ENCODE peak calls at places on chromosomes 11 and 22, in nine cellular contexts. One of them, this sample, is unnamed.

GRCh38 chr11:45423036-45423435 is 136.9 kb upstream of the SYT13 start:
- DNase-seq in HCT116: no peak
- DNase-seq in ovary: no peak
- DNase-seq in lower leg skin: no peak
- DNase-seq in suprapubic skin: no peak
- DNase-seq in H54: no peak
- DNase-seq in adrenal gland: peak
- DNase-seq in gastrocnemius medialis: no peak
- DNase-seq in tibial nerve: no peak
- DNase-seq in this sample: no peak

GRCh38 chr11:64297722-64298358 is 2.3 kb upstream of the CATSPERZ start:
- DNase-seq in HCT116: no peak
- DNase-seq in ovary: no peak
- DNase-seq in lower leg skin: no peak
- DNase-seq in suprapubic skin: no peak
- DNase-seq in H54: no peak
- DNase-seq in adrenal gland: no peak
- DNase-seq in gastrocnemius medialis: no peak
- DNase-seq in tibial nerve: no peak
- DNase-seq in this sample: no peak

GRCh38 chr11:102611291-102611690 is 13.8 kb downstream of the MMP20 start:
- DNase-seq in HCT116: no peak
- DNase-seq in ovary: no peak
- DNase-seq in lower leg skin: no peak
- DNase-seq in suprapubic skin: no peak
- DNase-seq in H54: no peak
- DNase-seq in adrenal gland: no peak
- DNase-seq in gastrocnemius medialis: no peak
- DNase-seq in tibial nerve: no peak
- DNase-seq in this sample: no peak

GRCh38 chr11:126134461-126135155 is 71.9 kb upstream of the CDON start:
- DNase-seq in HCT116: no peak
- DNase-seq in ovary: no peak
- DNase-seq in lower leg skin: no peak
- DNase-seq in suprapubic skin: no peak
- DNase-seq in H54: no peak
- DNase-seq in adrenal gland: no peak
- DNase-seq in gastrocnemius medialis: no peak
- DNase-seq in tibial nerve: no peak
- DNase-seq in this sample: no peak

GRCh38 chr11:121059605-121060004 is 35.7 kb downstream of the TBCEL start:
- DNase-seq in HCT116: no peak
- DNase-seq in ovary: no peak
- DNase-seq in lower leg skin: no peak
- DNase-seq in suprapubic skin: no peak
- DNase-seq in H54: no peak
- DNase-seq in adrenal gland: no peak
- DNase-seq in gastrocnemius medialis: no peak
- DNase-seq in tibial nerve: no peak
- DNase-seq in this sample: peak

GRCh38 chr11:46120361-46120710 is 918 bp downstream of the PHF21A start:
- DNase-seq in HCT116: no peak
- DNase-seq in ovary: peak
- DNase-seq in lower leg skin: no peak
- DNase-seq in suprapubic skin: peak
- DNase-seq in H54: no peak
- DNase-seq in adrenal gland: peak
- DNase-seq in gastrocnemius medialis: no peak
- DNase-seq in tibial nerve: no peak
- DNase-seq in this sample: peak

GRCh38 chr22:38777087-38777671 is 16.8 kb downstream of the DNAL4 start:
- DNase-seq in HCT116: no peak
- DNase-seq in ovary: no peak
- DNase-seq in lower leg skin: no peak
- DNase-seq in suprapubic skin: no peak
- DNase-seq in H54: no peak
- DNase-seq in adrenal gland: no peak
- DNase-seq in gastrocnemius medialis: peak
- DNase-seq in tibial nerve: no peak
- DNase-seq in this sample: no peak

GRCh38 chr11:103109818-103110388 is 677 bp downstream of the DYNC2H1 start:
- DNase-seq in HCT116: no peak
- DNase-seq in ovary: peak
- DNase-seq in lower leg skin: no peak
- DNase-seq in suprapubic skin: no peak
- DNase-seq in H54: no peak
- DNase-seq in adrenal gland: peak
- DNase-seq in gastrocnemius medialis: no peak
- DNase-seq in tibial nerve: no peak
- DNase-seq in this sample: peak

GRCh38 chr11:86722041-86722440 is 49.6 kb upstream of the ME3 start:
- DNase-seq in HCT116: no peak
- DNase-seq in ovary: no peak
- DNase-seq in lower leg skin: no peak
- DNase-seq in suprapubic skin: no peak
- DNase-seq in H54: no peak
- DNase-seq in adrenal gland: no peak
- DNase-seq in gastrocnemius medialis: no peak
- DNase-seq in tibial nerve: no peak
- DNase-seq in this sample: no peak

GRCh38 chr22:23820748-23821211 is 18.0 kb downstream of the DERL3 start:
- DNase-seq in HCT116: no peak
- DNase-seq in ovary: no peak
- DNase-seq in lower leg skin: no peak
- DNase-seq in suprapubic skin: no peak
- DNase-seq in H54: no peak
- DNase-seq in adrenal gland: no peak
- DNase-seq in gastrocnemius medialis: no peak
- DNase-seq in tibial nerve: no peak
- DNase-seq in this sample: no peak

GRCh38 chr11:100629671-100630070 is 57.4 kb upstream of the ARHGAP42 start:
- DNase-seq in HCT116: no peak
- DNase-seq in ovary: no peak
- DNase-seq in lower leg skin: no peak
- DNase-seq in suprapubic skin: no peak
- DNase-seq in H54: no peak
- DNase-seq in adrenal gland: no peak
- DNase-seq in gastrocnemius medialis: no peak
- DNase-seq in tibial nerve: no peak
- DNase-seq in this sample: no peak

GRCh38 chr11:69962152-69962551 is 116.0 kb upstream of the ANO1 start:
- DNase-seq in HCT116: peak
- DNase-seq in ovary: no peak
- DNase-seq in lower leg skin: no peak
- DNase-seq in suprapubic skin: no peak
- DNase-seq in H54: peak
- DNase-seq in adrenal gland: no peak
- DNase-seq in gastrocnemius medialis: no peak
- DNase-seq in tibial nerve: no peak
- DNase-seq in this sample: no peak

GRCh38 chr11:1387961-1388762 is 1.6 kb upstream of the BRSK2 start:
- DNase-seq in HCT116: no peak
- DNase-seq in ovary: no peak
- DNase-seq in lower leg skin: no peak
- DNase-seq in suprapubic skin: no peak
- DNase-seq in H54: no peak
- DNase-seq in adrenal gland: no peak
- DNase-seq in gastrocnemius medialis: no peak
- DNase-seq in tibial nerve: no peak
- DNase-seq in this sample: no peak

GRCh38 chr11:125114518-125114917 is 3.1 kb upstream of the TMEM218 start:
- DNase-seq in HCT116: peak
- DNase-seq in ovary: no peak
- DNase-seq in lower leg skin: no peak
- DNase-seq in suprapubic skin: no peak
- DNase-seq in H54: no peak
- DNase-seq in adrenal gland: no peak
- DNase-seq in gastrocnemius medialis: no peak
- DNase-seq in tibial nerve: no peak
- DNase-seq in this sample: peak

GRCh38 chr11:73445980-73446379 is 69.8 kb downstream of the RELT start:
- DNase-seq in HCT116: no peak
- DNase-seq in ovary: no peak
- DNase-seq in lower leg skin: no peak
- DNase-seq in suprapubic skin: no peak
- DNase-seq in H54: no peak
- DNase-seq in adrenal gland: no peak
- DNase-seq in gastrocnemius medialis: no peak
- DNase-seq in tibial nerve: no peak
- DNase-seq in this sample: no peak

GRCh38 chr11:103031834-103032233 is 60.1 kb downstream of the DCUN1D5 start:
- DNase-seq in HCT116: no peak
- DNase-seq in ovary: no peak
- DNase-seq in lower leg skin: no peak
- DNase-seq in suprapubic skin: no peak
- DNase-seq in H54: no peak
- DNase-seq in adrenal gland: no peak
- DNase-seq in gastrocnemius medialis: no peak
- DNase-seq in tibial nerve: no peak
- DNase-seq in this sample: no peak

GRCh38 chr11:76577199-76577920 is 93.2 kb downstream of the LRRC32 start:
- DNase-seq in HCT116: no peak
- DNase-seq in ovary: no peak
- DNase-seq in lower leg skin: no peak
- DNase-seq in suprapubic skin: no peak
- DNase-seq in H54: peak
- DNase-seq in adrenal gland: peak
- DNase-seq in gastrocnemius medialis: no peak
- DNase-seq in tibial nerve: no peak
- DNase-seq in this sample: no peak

GRCh38 chr11:94400839-94401772 is at the start of gene GPR83:
- DNase-seq in HCT116: no peak
- DNase-seq in ovary: no peak
- DNase-seq in lower leg skin: no peak
- DNase-seq in suprapubic skin: no peak
- DNase-seq in H54: no peak
- DNase-seq in adrenal gland: no peak
- DNase-seq in gastrocnemius medialis: no peak
- DNase-seq in tibial nerve: no peak
- DNase-seq in this sample: peak

GRCh38 chr11:57311109-57311936 is 13.4 kb downstream of the TNKS1BP1 start:
- DNase-seq in HCT116: peak
- DNase-seq in ovary: peak
- DNase-seq in lower leg skin: peak
- DNase-seq in suprapubic skin: peak
- DNase-seq in H54: peak
- DNase-seq in adrenal gland: peak
- DNase-seq in gastrocnemius medialis: peak
- DNase-seq in tibial nerve: peak
- DNase-seq in this sample: peak
- TF ChIP-seq POLR2A in HCT116: no peak
- TF ChIP-seq POLR2A in ovary: peak
- TF ChIP-seq POLR2A in lower leg skin: peak
- TF ChIP-seq POLR2A in suprapubic skin: peak
- TF ChIP-seq POLR2A in H54: peak
- TF ChIP-seq POLR2A in adrenal gland: peak
- TF ChIP-seq POLR2A in gastrocnemius medialis: peak
- TF ChIP-seq POLR2A in tibial nerve: no peak
- TF ChIP-seq POLR2A in this sample: no peak

DNA sequence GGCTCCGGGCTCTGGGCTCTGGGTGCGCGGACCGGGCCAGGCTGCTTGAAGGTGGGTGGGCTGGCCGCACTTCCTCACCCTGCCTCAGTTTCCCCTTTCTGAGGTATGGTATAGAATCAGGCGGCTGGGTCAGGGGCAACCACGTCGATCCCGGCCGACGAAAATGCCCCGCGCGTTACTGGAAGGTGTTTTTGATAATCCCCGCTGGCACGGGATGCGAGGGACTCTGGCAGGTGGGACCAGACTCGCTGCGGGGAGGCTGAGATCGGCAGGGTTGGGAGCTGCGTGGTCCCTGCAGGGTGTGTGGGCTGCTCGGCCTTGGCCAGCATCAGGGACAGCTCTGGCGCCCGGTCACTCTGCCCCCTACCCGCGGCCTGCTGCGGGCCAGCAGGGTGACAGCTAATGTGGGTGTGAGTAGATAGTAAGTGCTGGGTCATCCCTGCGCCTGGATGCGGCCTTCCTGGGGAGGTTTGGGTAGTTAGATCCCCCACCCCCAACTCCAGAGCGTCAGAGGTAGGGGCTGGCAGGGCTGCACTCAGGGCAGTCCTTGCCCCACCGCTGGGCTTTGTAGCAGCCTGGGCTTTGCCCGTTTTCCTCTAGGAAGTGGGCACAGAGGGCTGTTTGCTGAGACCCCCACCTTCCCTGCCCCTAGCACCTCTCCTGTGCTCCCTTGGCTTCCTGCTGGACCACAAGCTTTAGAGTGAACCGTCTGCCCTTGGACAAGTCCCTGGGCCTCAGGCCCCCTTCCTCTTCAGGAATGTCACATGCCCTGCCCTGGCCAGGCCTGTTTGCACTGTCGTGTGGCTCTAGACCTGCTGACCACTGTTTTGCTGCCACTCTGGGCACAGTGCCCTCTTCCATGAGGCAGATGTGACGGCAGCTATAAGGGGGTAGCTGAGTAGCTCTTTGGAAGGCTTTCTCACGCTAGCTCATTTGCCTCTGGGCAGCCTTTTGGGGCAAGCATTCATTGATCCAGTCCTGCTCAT is 579 bp downstream of the TANGO2 start:
- DNase-seq in HCT116: no peak
- DNase-seq in ovary: no peak
- DNase-seq in lower leg skin: no peak
- DNase-seq in suprapubic skin: no peak
- DNase-seq in H54: no peak
- DNase-seq in adrenal gland: peak
- DNase-seq in gastrocnemius medialis: peak
- DNase-seq in tibial nerve: peak
- DNase-seq in this sample: peak
- TF ChIP-seq POLR2A in HCT116: no peak
- TF ChIP-seq POLR2A in ovary: no peak
- TF ChIP-seq POLR2A in lower leg skin: no peak
- TF ChIP-seq POLR2A in suprapubic skin: no peak
- TF ChIP-seq POLR2A in H54: no peak
- TF ChIP-seq POLR2A in adrenal gland: no peak
- TF ChIP-seq POLR2A in gastrocnemius medialis: peak
- TF ChIP-seq POLR2A in tibial nerve: no peak
- TF ChIP-seq POLR2A in this sample: peak

DNA sequence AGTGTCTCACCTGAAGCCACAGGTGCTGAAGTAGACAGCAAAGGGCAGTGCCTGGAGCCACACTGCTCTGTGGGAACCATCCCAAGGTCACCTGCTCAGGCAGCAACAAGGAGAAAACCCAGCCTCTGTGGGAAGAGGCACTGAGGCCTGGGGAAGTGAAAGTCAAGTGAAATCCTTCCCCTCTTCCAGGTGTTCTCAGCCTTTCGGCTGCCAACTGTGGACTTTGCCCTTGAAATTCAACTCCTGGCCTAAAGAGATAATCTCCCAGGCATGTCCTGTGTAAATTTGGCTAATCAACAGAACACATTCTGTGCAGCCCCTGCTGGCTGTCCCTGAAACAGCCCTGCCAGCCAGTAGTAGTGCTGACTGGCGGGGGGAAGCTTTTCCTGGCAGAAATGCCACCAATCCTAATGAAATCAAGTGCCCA is 112.1 kb downstream of the RPL27A start:
- DNase-seq in HCT116: peak
- DNase-seq in ovary: no peak
- DNase-seq in lower leg skin: no peak
- DNase-seq in suprapubic skin: no peak
- DNase-seq in H54: no peak
- DNase-seq in adrenal gland: no peak
- DNase-seq in gastrocnemius medialis: no peak
- DNase-seq in tibial nerve: no peak
- DNase-seq in this sample: peak
- TF ChIP-seq POLR2A in HCT116: no peak
- TF ChIP-seq POLR2A in ovary: no peak
- TF ChIP-seq POLR2A in lower leg skin: no peak
- TF ChIP-seq POLR2A in suprapubic skin: no peak
- TF ChIP-seq POLR2A in H54: no peak
- TF ChIP-seq POLR2A in adrenal gland: no peak
- TF ChIP-seq POLR2A in gastrocnemius medialis: no peak
- TF ChIP-seq POLR2A in tibial nerve: no peak
- TF ChIP-seq POLR2A in this sample: no peak

GRCh38 chr22:17907731-17908051 is 116.7 kb downstream of the MICAL3 start:
- DNase-seq in HCT116: no peak
- DNase-seq in ovary: no peak
- DNase-seq in lower leg skin: no peak
- DNase-seq in suprapubic skin: no peak
- DNase-seq in H54: no peak
- DNase-seq in adrenal gland: no peak
- DNase-seq in gastrocnemius medialis: no peak
- DNase-seq in tibial nerve: no peak
- DNase-seq in this sample: no peak
- TF ChIP-seq POLR2A in HCT116: no peak
- TF ChIP-seq POLR2A in ovary: no peak
- TF ChIP-seq POLR2A in lower leg skin: no peak
- TF ChIP-seq POLR2A in suprapubic skin: no peak
- TF ChIP-seq POLR2A in H54: no peak
- TF ChIP-seq POLR2A in adrenal gland: no peak
- TF ChIP-seq POLR2A in gastrocnemius medialis: no peak
- TF ChIP-seq POLR2A in tibial nerve: no peak
- TF ChIP-seq POLR2A in this sample: no peak